ENCODE peak calls at places on chromosome 2, in seven cellular contexts. One of them, this sample, is unnamed. For H3K4me1, the result is how much of the 10 kb centered on the place peaks cover.

GRCh38 chr2:1586946-1587840 is 157.1 kb downstream of the PXDN start:
- DNase-seq in right cardiac atrium: no peak
- DNase-seq in Panc1: no peak
- DNase-seq in adrenal gland: no peak
- DNase-seq in mucosa of descending colon: no peak
- DNase-seq in sigmoid colon: no peak
- DNase-seq in IMR-90: no peak
- DNase-seq in this sample: peak

GRCh38 chr2:10906926-10907479 is 4.7 kb upstream of the KCNF1 start:
- DNase-seq in Panc1: no peak
- DNase-seq in IMR-90: no peak
- DNase-seq in adrenal gland: no peak
- DNase-seq in right cardiac atrium: no peak
- DNase-seq in mucosa of descending colon: no peak
- DNase-seq in sigmoid colon: no peak
- DNase-seq in this sample: no peak

GRCh38 chr2:85470850-85471800 is 52.6 kb downstream of the SH2D6 start:
- DNase-seq in right cardiac atrium: no peak
- DNase-seq in Panc1: no peak
- DNase-seq in adrenal gland: no peak
- DNase-seq in sigmoid colon: peak
- DNase-seq in IMR-90: peak
- DNase-seq in mucosa of descending colon: peak
- DNase-seq in this sample: no peak

GRCh38 chr2:173164361-173164760 is 88.7 kb downstream of the MAP3K20 start:
- DNase-seq in right cardiac atrium: no peak
- DNase-seq in mucosa of descending colon: no peak
- DNase-seq in IMR-90: no peak
- DNase-seq in sigmoid colon: no peak
- DNase-seq in adrenal gland: no peak
- DNase-seq in Panc1: no peak
- DNase-seq in this sample: no peak

GRCh38 chr2:65231892-65232477 is 4.4 kb downstream of the ACTR2 start:
- DNase-seq in right cardiac atrium: no peak
- DNase-seq in IMR-90: peak
- DNase-seq in sigmoid colon: no peak
- DNase-seq in Panc1: no peak
- DNase-seq in mucosa of descending colon: no peak
- DNase-seq in adrenal gland: no peak
- DNase-seq in this sample: no peak

GRCh38 chr2:2942906-2943305 is 434.7 kb downstream of the EIPR1 start:
- DNase-seq in sigmoid colon: no peak
- DNase-seq in adrenal gland: no peak
- DNase-seq in mucosa of descending colon: no peak
- DNase-seq in IMR-90: no peak
- DNase-seq in right cardiac atrium: no peak
- DNase-seq in Panc1: no peak
- DNase-seq in this sample: no peak

GRCh38 chr2:186572705-186573104 is 17.2 kb upstream of the ITGAV start:
- DNase-seq in adrenal gland: no peak
- DNase-seq in sigmoid colon: no peak
- DNase-seq in mucosa of descending colon: no peak
- DNase-seq in right cardiac atrium: no peak
- DNase-seq in Panc1: no peak
- DNase-seq in IMR-90: no peak
- DNase-seq in this sample: no peak

GRCh38 chr2:165810418-165810817 is 16.4 kb upstream of the GALNT3 start:
- DNase-seq in sigmoid colon: no peak
- DNase-seq in right cardiac atrium: no peak
- DNase-seq in Panc1: no peak
- DNase-seq in adrenal gland: no peak
- DNase-seq in mucosa of descending colon: no peak
- DNase-seq in IMR-90: no peak
- DNase-seq in this sample: no peak

GRCh38 chr2:42249284-42249683 is 80.1 kb downstream of the EML4 start:
- DNase-seq in right cardiac atrium: no peak
- DNase-seq in sigmoid colon: no peak
- DNase-seq in IMR-90: no peak
- DNase-seq in Panc1: no peak
- DNase-seq in mucosa of descending colon: no peak
- DNase-seq in adrenal gland: no peak
- DNase-seq in this sample: no peak

GRCh38 chr2:168699834-168700417 is 102.5 kb upstream of the NOSTRIN start:
- DNase-seq in sigmoid colon: peak
- DNase-seq in right cardiac atrium: peak
- DNase-seq in mucosa of descending colon: peak
- DNase-seq in IMR-90: peak
- DNase-seq in Panc1: no peak
- DNase-seq in adrenal gland: peak
- DNase-seq in this sample: peak

GRCh38 chr2:193562031-193562430 is 1367.3 kb upstream of the TMEFF2 start:
- DNase-seq in sigmoid colon: no peak
- DNase-seq in IMR-90: no peak
- DNase-seq in right cardiac atrium: no peak
- DNase-seq in adrenal gland: no peak
- DNase-seq in Panc1: no peak
- DNase-seq in mucosa of descending colon: no peak
- DNase-seq in this sample: no peak

GRCh38 chr2:69459936-69460335 is 22.7 kb upstream of the NFU1 start:
- DNase-seq in adrenal gland: no peak
- DNase-seq in IMR-90: no peak
- DNase-seq in sigmoid colon: no peak
- DNase-seq in Panc1: no peak
- DNase-seq in right cardiac atrium: no peak
- DNase-seq in mucosa of descending colon: no peak
- DNase-seq in this sample: no peak

GRCh38 chr2:1874101-1874865 is 130.0 kb upstream of the PXDN start:
- DNase-seq in right cardiac atrium: no peak
- DNase-seq in adrenal gland: no peak
- DNase-seq in mucosa of descending colon: no peak
- DNase-seq in IMR-90: no peak
- DNase-seq in sigmoid colon: no peak
- DNase-seq in Panc1: no peak
- DNase-seq in this sample: no peak

GRCh38 chr2:200774920-200775319 is 36.8 kb upstream of the BZW1 start:
- DNase-seq in adrenal gland: no peak
- DNase-seq in right cardiac atrium: no peak
- DNase-seq in sigmoid colon: no peak
- DNase-seq in mucosa of descending colon: no peak
- DNase-seq in Panc1: no peak
- DNase-seq in IMR-90: no peak
- DNase-seq in this sample: no peak

GRCh38 chr2:240364582-240364960 is 70.9 kb upstream of the GPC1 start:
- DNase-seq in sigmoid colon: no peak
- DNase-seq in adrenal gland: no peak
- DNase-seq in Panc1: no peak
- DNase-seq in mucosa of descending colon: no peak
- DNase-seq in IMR-90: no peak
- DNase-seq in right cardiac atrium: peak
- DNase-seq in this sample: peak

DNA sequence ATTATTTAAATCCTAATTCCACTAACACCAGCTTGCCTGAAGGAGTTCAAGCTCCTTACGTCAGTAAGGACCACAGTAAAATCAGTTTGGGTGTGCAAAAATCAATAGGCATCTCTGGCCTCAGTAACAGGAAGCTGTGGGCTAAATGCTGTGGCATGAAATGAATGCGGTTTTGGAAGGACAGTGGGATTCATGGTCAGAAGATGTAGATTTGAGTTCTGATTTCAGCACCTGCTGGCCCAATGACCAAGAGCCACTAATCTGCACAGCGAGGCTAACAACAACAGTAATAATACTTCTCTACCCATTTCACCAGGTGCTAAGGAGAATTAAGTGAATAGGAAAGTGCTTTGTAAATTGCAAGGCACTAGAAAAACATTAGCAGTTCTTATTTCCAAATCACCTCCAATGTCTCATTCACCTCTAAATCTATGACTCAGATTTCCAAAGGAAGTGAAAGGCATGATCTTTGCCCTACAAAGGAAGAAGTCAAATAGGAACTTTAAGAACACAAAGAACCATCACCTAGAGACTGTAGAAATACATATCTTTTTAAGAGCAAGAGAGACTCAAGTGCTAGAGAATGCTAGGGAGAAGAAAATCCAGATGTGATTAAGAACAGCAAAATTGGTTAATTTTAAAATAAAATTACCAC is 172.6 kb downstream of the ANKRD44 start:
- DNase-seq in right cardiac atrium: no peak
- DNase-seq in mucosa of descending colon: no peak
- DNase-seq in sigmoid colon: no peak
- DNase-seq in adrenal gland: no peak
- DNase-seq in Panc1: peak
- DNase-seq in IMR-90: no peak
- DNase-seq in this sample: no peak
- H3K4me1 ChIP-seq in right cardiac atrium: under half
- H3K4me1 ChIP-seq in mucosa of descending colon: under half
- H3K4me1 ChIP-seq in sigmoid colon: under half
- H3K4me1 ChIP-seq in adrenal gland: under half
- H3K4me1 ChIP-seq in Panc1: under half
- H3K4me1 ChIP-seq in IMR-90: under half
- H3K4me1 ChIP-seq in this sample: under half

GRCh38 chr2:234997389-234997788 is 45.6 kb downstream of the SH3BP4 start:
- DNase-seq in Panc1: no peak
- DNase-seq in IMR-90: no peak
- DNase-seq in sigmoid colon: peak
- DNase-seq in mucosa of descending colon: no peak
- DNase-seq in right cardiac atrium: peak
- DNase-seq in adrenal gland: no peak
- DNase-seq in this sample: peak
- H3K4me1 ChIP-seq in Panc1: half or more
- H3K4me1 ChIP-seq in IMR-90: half or more
- H3K4me1 ChIP-seq in sigmoid colon: under half
- H3K4me1 ChIP-seq in mucosa of descending colon: under half
- H3K4me1 ChIP-seq in right cardiac atrium: under half
- H3K4me1 ChIP-seq in adrenal gland: under half
- H3K4me1 ChIP-seq in this sample: under half

GRCh38 chr2:54483426-54483825 is 27.3 kb downstream of the SPTBN1 start:
- DNase-seq in adrenal gland: no peak
- DNase-seq in right cardiac atrium: no peak
- DNase-seq in mucosa of descending colon: no peak
- DNase-seq in IMR-90: no peak
- DNase-seq in sigmoid colon: no peak
- DNase-seq in Panc1: no peak
- DNase-seq in this sample: no peak
- H3K4me1 ChIP-seq in adrenal gland: under half
- H3K4me1 ChIP-seq in right cardiac atrium: under half
- H3K4me1 ChIP-seq in mucosa of descending colon: under half
- H3K4me1 ChIP-seq in IMR-90: under half
- H3K4me1 ChIP-seq in sigmoid colon: half or more
- H3K4me1 ChIP-seq in Panc1: under half
- H3K4me1 ChIP-seq in this sample: under half

GRCh38 chr2:60528366-60528765 is 25.1 kb downstream of the BCL11A start:
- DNase-seq in sigmoid colon: no peak
- DNase-seq in mucosa of descending colon: no peak
- DNase-seq in Panc1: no peak
- DNase-seq in right cardiac atrium: no peak
- DNase-seq in IMR-90: no peak
- DNase-seq in adrenal gland: no peak
- DNase-seq in this sample: no peak

GRCh38 chr2:60525859-60526258 is 27.6 kb downstream of the BCL11A start:
- DNase-seq in right cardiac atrium: no peak
- DNase-seq in adrenal gland: no peak
- DNase-seq in mucosa of descending colon: no peak
- DNase-seq in IMR-90: no peak
- DNase-seq in Panc1: no peak
- DNase-seq in sigmoid colon: no peak
- DNase-seq in this sample: no peak

GRCh38 chr2:60526623-60527022 is 26.8 kb downstream of the BCL11A start:
- DNase-seq in sigmoid colon: no peak
- DNase-seq in adrenal gland: no peak
- DNase-seq in right cardiac atrium: no peak
- DNase-seq in IMR-90: no peak
- DNase-seq in mucosa of descending colon: no peak
- DNase-seq in Panc1: no peak
- DNase-seq in this sample: no peak

GRCh38 chr2:60529111-60529510 is 24.3 kb downstream of the BCL11A start:
- DNase-seq in adrenal gland: no peak
- DNase-seq in right cardiac atrium: no peak
- DNase-seq in sigmoid colon: no peak
- DNase-seq in Panc1: no peak
- DNase-seq in IMR-90: no peak
- DNase-seq in mucosa of descending colon: no peak
- DNase-seq in this sample: no peak

DNA sequence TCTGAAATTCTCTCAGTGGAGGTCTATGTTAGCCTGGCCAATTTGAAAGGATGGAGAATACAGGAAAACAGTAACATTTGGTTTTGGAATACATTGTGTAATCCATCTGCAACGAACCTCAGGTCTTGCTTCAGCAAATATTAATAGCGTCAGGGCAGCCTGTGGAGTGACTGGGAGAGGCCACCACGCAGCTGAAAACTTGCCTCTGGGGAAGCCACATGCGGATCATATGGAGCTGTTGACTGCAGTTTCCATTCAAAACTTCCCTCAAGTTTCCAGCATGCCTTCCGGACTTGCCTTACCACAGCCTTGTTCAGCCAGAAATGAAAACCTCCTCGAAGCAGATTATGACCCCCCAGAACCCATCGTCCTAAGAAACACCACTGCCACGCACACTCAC is 25.7 kb downstream of the BCL11A start:
- DNase-seq in IMR-90: no peak
- DNase-seq in Panc1: no peak
- DNase-seq in adrenal gland: no peak
- DNase-seq in right cardiac atrium: no peak
- DNase-seq in sigmoid colon: no peak
- DNase-seq in mucosa of descending colon: no peak
- DNase-seq in this sample: no peak
- H3K4me1 ChIP-seq in IMR-90: under half
- H3K4me1 ChIP-seq in Panc1: under half
- H3K4me1 ChIP-seq in adrenal gland: under half
- H3K4me1 ChIP-seq in right cardiac atrium: under half
- H3K4me1 ChIP-seq in sigmoid colon: half or more
- H3K4me1 ChIP-seq in mucosa of descending colon: under half
- H3K4me1 ChIP-seq in this sample: under half